ENCODE peak calls at places on chromosomes 16 and 17, in eight cellular contexts. One of them, this sample, is unnamed.

GRCh38 chr16:20409398-20410152 is at the start of gene ACSM5:
- DNase-seq in NCI-H1092 treated with DMSO at 0.1 percent for 48 hours: peak; percentile 79
- DNase-seq in dermis microvascular lymphatic vessel endothelial cell: no peak
- DNase-seq in NCI-H2029: peak; percentile 61
- DNase-seq in posterior cingulate gyrus: no peak
- DNase-seq in activated T-helper 1 cell treated with anti-CD3 and anti-CD28 coated beads, Interleukin-2, amount 50 U/mL, for 16 hours: no peak
- DNase-seq in immature natural killer cell: no peak
- DNase-seq in kidney: peak; percentile 82
- DNase-seq in this sample: no peak

GRCh38 chr17:36008998-36009665 is 7.8 kb upstream of the CCL15 start:
- DNase-seq in dermis microvascular lymphatic vessel endothelial cell: no peak
- DNase-seq in immature natural killer cell: no peak
- DNase-seq in posterior cingulate gyrus: no peak
- DNase-seq in NCI-H2029: no peak
- DNase-seq in NCI-H1092 treated with DMSO at 0.1 percent for 48 hours: no peak
- DNase-seq in kidney: no peak
- DNase-seq in activated T-helper 1 cell treated with anti-CD3 and anti-CD28 coated beads, Interleukin-2, amount 50 U/mL, for 16 hours: no peak
- DNase-seq in this sample: no peak

GRCh38 chr17:49901460-49902331 is 53.8 kb upstream of the TAC4 start:
- DNase-seq in immature natural killer cell: no peak
- DNase-seq in activated T-helper 1 cell treated with anti-CD3 and anti-CD28 coated beads, Interleukin-2, amount 50 U/mL, for 16 hours: no peak
- DNase-seq in NCI-H2029: no peak
- DNase-seq in kidney: no peak
- DNase-seq in posterior cingulate gyrus: no peak
- DNase-seq in dermis microvascular lymphatic vessel endothelial cell: no peak
- DNase-seq in NCI-H1092 treated with DMSO at 0.1 percent for 48 hours: no peak
- DNase-seq in this sample: peak; percentile 65

GRCh38 chr16:71255721-71256120 is 25.2 kb upstream of the HYDIN start:
- DNase-seq in NCI-H1092 treated with DMSO at 0.1 percent for 48 hours: no peak
- DNase-seq in dermis microvascular lymphatic vessel endothelial cell: no peak
- DNase-seq in kidney: no peak
- DNase-seq in immature natural killer cell: peak; percentile 41
- DNase-seq in posterior cingulate gyrus: no peak
- DNase-seq in NCI-H2029: no peak
- DNase-seq in activated T-helper 1 cell treated with anti-CD3 and anti-CD28 coated beads, Interleukin-2, amount 50 U/mL, for 16 hours: no peak
- DNase-seq in this sample: no peak

GRCh38 chr17:34670618-34671017 is 91.2 kb downstream of the TMEM132E start:
- DNase-seq in immature natural killer cell: no peak
- DNase-seq in dermis microvascular lymphatic vessel endothelial cell: no peak
- DNase-seq in NCI-H1092 treated with DMSO at 0.1 percent for 48 hours: no peak
- DNase-seq in activated T-helper 1 cell treated with anti-CD3 and anti-CD28 coated beads, Interleukin-2, amount 50 U/mL, for 16 hours: no peak
- DNase-seq in kidney: no peak
- DNase-seq in NCI-H2029: no peak
- DNase-seq in posterior cingulate gyrus: no peak
- DNase-seq in this sample: no peak

GRCh38 chr17:35022536-35023063 is 40.9 kb downstream of the RFFL start:
- DNase-seq in kidney: peak; percentile 89
- DNase-seq in immature natural killer cell: peak; percentile 73
- DNase-seq in posterior cingulate gyrus: peak; percentile 92
- DNase-seq in NCI-H1092 treated with DMSO at 0.1 percent for 48 hours: peak; percentile 89
- DNase-seq in dermis microvascular lymphatic vessel endothelial cell: peak; percentile 92
- DNase-seq in activated T-helper 1 cell treated with anti-CD3 and anti-CD28 coated beads, Interleukin-2, amount 50 U/mL, for 16 hours: peak; percentile 48
- DNase-seq in NCI-H2029: peak; percentile 93
- DNase-seq in this sample: peak; percentile 73

GRCh38 chr16:88993006-88993787 is 16.2 kb upstream of the CBFA2T3 start:
- DNase-seq in NCI-H2029: no peak
- DNase-seq in kidney: no peak
- DNase-seq in NCI-H1092 treated with DMSO at 0.1 percent for 48 hours: no peak
- DNase-seq in activated T-helper 1 cell treated with anti-CD3 and anti-CD28 coated beads, Interleukin-2, amount 50 U/mL, for 16 hours: no peak
- DNase-seq in dermis microvascular lymphatic vessel endothelial cell: no peak
- DNase-seq in immature natural killer cell: no peak
- DNase-seq in posterior cingulate gyrus: no peak
- DNase-seq in this sample: no peak

GRCh38 chr17:33562792-33563191 is 269.7 kb upstream of the ASIC2 start:
- DNase-seq in NCI-H1092 treated with DMSO at 0.1 percent for 48 hours: no peak
- DNase-seq in dermis microvascular lymphatic vessel endothelial cell: no peak
- DNase-seq in posterior cingulate gyrus: no peak
- DNase-seq in NCI-H2029: no peak
- DNase-seq in kidney: no peak
- DNase-seq in activated T-helper 1 cell treated with anti-CD3 and anti-CD28 coated beads, Interleukin-2, amount 50 U/mL, for 16 hours: no peak
- DNase-seq in immature natural killer cell: no peak
- DNase-seq in this sample: no peak

GRCh38 chr16:67514382-67514828 is 14.2 kb upstream of the RIPOR1 start:
- DNase-seq in immature natural killer cell: peak; percentile 78
- DNase-seq in dermis microvascular lymphatic vessel endothelial cell: peak; percentile 63
- DNase-seq in posterior cingulate gyrus: no peak
- DNase-seq in NCI-H1092 treated with DMSO at 0.1 percent for 48 hours: peak; percentile 63
- DNase-seq in NCI-H2029: peak; percentile 26
- DNase-seq in activated T-helper 1 cell treated with anti-CD3 and anti-CD28 coated beads, Interleukin-2, amount 50 U/mL, for 16 hours: peak; percentile 57
- DNase-seq in kidney: peak; percentile 86
- DNase-seq in this sample: peak; percentile 59

GRCh38 chr16:86509759-86510464 is 415 bp upstream of the FOXF1 start:
- DNase-seq in activated T-helper 1 cell treated with anti-CD3 and anti-CD28 coated beads, Interleukin-2, amount 50 U/mL, for 16 hours: no peak
- DNase-seq in immature natural killer cell: no peak
- DNase-seq in kidney: peak; percentile 81
- DNase-seq in NCI-H1092 treated with DMSO at 0.1 percent for 48 hours: no peak
- DNase-seq in dermis microvascular lymphatic vessel endothelial cell: no peak
- DNase-seq in posterior cingulate gyrus: no peak
- DNase-seq in NCI-H2029: no peak
- DNase-seq in this sample: no peak